ENCODE peak calls at places on chromosomes 6 and 20, in seven cellular contexts. One of them, this sample, is unnamed.

GRCh38 chr20:39269031-39269461 is 306.9 kb downstream of the DHX35 start:
- DNase-seq in T-helper 2 cell: no peak
- DNase-seq in RWPE1: peak
- DNase-seq in esophagus muscularis mucosa: no peak
- DNase-seq in lung microvascular endothelial cell: no peak
- DNase-seq in GM10248: peak
- DNase-seq in DMS79: no peak
- DNase-seq in this sample: peak

GRCh38 chr20:9093203-9093962 is 24.5 kb downstream of the PLCB4 start:
- DNase-seq in RWPE1: no peak
- DNase-seq in esophagus muscularis mucosa: no peak
- DNase-seq in lung microvascular endothelial cell: peak
- DNase-seq in GM10248: no peak
- DNase-seq in DMS79: no peak
- DNase-seq in T-helper 2 cell: no peak
- DNase-seq in this sample: no peak

GRCh38 chr6:75412937-75413662 is 80.5 kb downstream of the FILIP1 start:
- DNase-seq in T-helper 2 cell: no peak
- DNase-seq in lung microvascular endothelial cell: no peak
- DNase-seq in DMS79: no peak
- DNase-seq in GM10248: no peak
- DNase-seq in RWPE1: no peak
- DNase-seq in esophagus muscularis mucosa: no peak
- DNase-seq in this sample: no peak

GRCh38 chr6:18368277-18369105 is 18.7 kb upstream of the RNF144B start:
- DNase-seq in T-helper 2 cell: no peak
- DNase-seq in lung microvascular endothelial cell: no peak
- DNase-seq in RWPE1: no peak
- DNase-seq in esophagus muscularis mucosa: no peak
- DNase-seq in DMS79: no peak
- DNase-seq in GM10248: no peak
- DNase-seq in this sample: no peak

GRCh38 chr6:131657630-131658111 is 20.6 kb downstream of the ENPP3 start:
- DNase-seq in GM10248: no peak
- DNase-seq in esophagus muscularis mucosa: no peak
- DNase-seq in lung microvascular endothelial cell: no peak
- DNase-seq in T-helper 2 cell: no peak
- DNase-seq in DMS79: no peak
- DNase-seq in RWPE1: no peak
- DNase-seq in this sample: no peak

GRCh38 chr6:148532698-148533097 is 190.1 kb downstream of the SASH1 start:
- DNase-seq in T-helper 2 cell: no peak
- DNase-seq in lung microvascular endothelial cell: no peak
- DNase-seq in esophagus muscularis mucosa: peak
- DNase-seq in DMS79: no peak
- DNase-seq in GM10248: no peak
- DNase-seq in RWPE1: no peak
- DNase-seq in this sample: no peak

GRCh38 chr20:54231006-54231405 is 23.1 kb downstream of the PFDN4 start:
- DNase-seq in lung microvascular endothelial cell: no peak
- DNase-seq in DMS79: no peak
- DNase-seq in T-helper 2 cell: no peak
- DNase-seq in esophagus muscularis mucosa: no peak
- DNase-seq in RWPE1: no peak
- DNase-seq in GM10248: no peak
- DNase-seq in this sample: no peak

GRCh38 chr6:15434823-15435380 is 189.0 kb downstream of the JARID2 start:
- DNase-seq in lung microvascular endothelial cell: no peak
- DNase-seq in GM10248: no peak
- DNase-seq in DMS79: no peak
- DNase-seq in RWPE1: no peak
- DNase-seq in T-helper 2 cell: no peak
- DNase-seq in esophagus muscularis mucosa: no peak
- DNase-seq in this sample: no peak

GRCh38 chr6:43948527-43949450 is 178.5 kb downstream of the MRPL14 start:
- DNase-seq in esophagus muscularis mucosa: no peak
- DNase-seq in RWPE1: no peak
- DNase-seq in T-helper 2 cell: no peak
- DNase-seq in DMS79: no peak
- DNase-seq in GM10248: no peak
- DNase-seq in lung microvascular endothelial cell: no peak
- DNase-seq in this sample: no peak

GRCh38 chr20:33839591-33839990 is 28.4 kb downstream of the CHMP4B start:
- DNase-seq in DMS79: peak
- DNase-seq in T-helper 2 cell: no peak
- DNase-seq in RWPE1: no peak
- DNase-seq in lung microvascular endothelial cell: no peak
- DNase-seq in GM10248: no peak
- DNase-seq in esophagus muscularis mucosa: no peak
- DNase-seq in this sample: peak

GRCh38 chr20:58618694-58619540 is 32.2 kb upstream of the STX16 start:
- DNase-seq in T-helper 2 cell: no peak
- DNase-seq in esophagus muscularis mucosa: no peak
- DNase-seq in RWPE1: no peak
- DNase-seq in DMS79: no peak
- DNase-seq in GM10248: no peak
- DNase-seq in lung microvascular endothelial cell: no peak
- DNase-seq in this sample: no peak

GRCh38 chr20:15942130-15942529 is 631.1 kb downstream of the KIF16B start:
- DNase-seq in GM10248: no peak
- DNase-seq in RWPE1: peak
- DNase-seq in esophagus muscularis mucosa: peak
- DNase-seq in lung microvascular endothelial cell: peak
- DNase-seq in T-helper 2 cell: no peak
- DNase-seq in DMS79: no peak
- DNase-seq in this sample: no peak

GRCh38 chr6:31969712-31970603 is 2.0 kb downstream of the DXO start:
- DNase-seq in esophagus muscularis mucosa: no peak
- DNase-seq in DMS79: no peak
- DNase-seq in lung microvascular endothelial cell: no peak
- DNase-seq in T-helper 2 cell: no peak
- DNase-seq in GM10248: no peak
- DNase-seq in RWPE1: no peak
- DNase-seq in this sample: no peak

GRCh38 chr6:18395177-18395850 is 8.2 kb downstream of the RNF144B start:
- DNase-seq in lung microvascular endothelial cell: no peak
- DNase-seq in esophagus muscularis mucosa: no peak
- DNase-seq in RWPE1: no peak
- DNase-seq in GM10248: no peak
- DNase-seq in DMS79: no peak
- DNase-seq in T-helper 2 cell: no peak
- DNase-seq in this sample: no peak